ENCODE peak calls at places on chromosome 2, in four cellular contexts. L is cardiac muscle cell, K is NCI-H146, G is NT2/D1. Y is an unnamed sample.

GRCh38 chr2:143128681-143129580 is at the start of gene ARHGAP15:
- DNase-seq in L (no peak), G (no peak), K (no peak), Y (no peak)

GRCh38 chr2:86297382-86298147 is 39.9 kb downstream of the REEP1 start:
- DNase-seq in K (peak; percentile 14), G (no peak), L (no peak), Y (no peak)

GRCh38 chr2:177543007-177543760 is 150.6 kb downstream of the AGPS start:
- DNase-seq in L (peak; percentile 90), K (no peak), G (no peak), Y (no peak)

GRCh38 chr2:67503066-67503795 is 106.1 kb downstream of the ETAA1 start:
- DNase-seq in G (peak; percentile 27), L (peak; percentile 90), K (no peak), Y (no peak)

GRCh38 chr2:124081154-124081771 is 56.2 kb downstream of the CNTNAP5 start:
- DNase-seq in L (peak; percentile 48), G (no peak), K (no peak), Y (no peak)

GRCh38 chr2:175063741-175064140 is 58.6 kb upstream of the CHN1 start:
- DNase-seq in G (no peak), L (no peak), K (no peak), Y (no peak)

GRCh38 chr2:151200844-151201243 is 60.8 kb downstream of the RBM43 start:
- DNase-seq in L (no peak), K (no peak), G (no peak), Y (no peak)

GRCh38 chr2:188787002-188787660 is 187.0 kb upstream of the COL3A1 start:
- DNase-seq in K (no peak), G (no peak), L (peak; percentile 85), Y (no peak)

GRCh38 chr2:204274991-204275390 is 270.3 kb upstream of the PARD3B start:
- DNase-seq in G (no peak), L (no peak), K (no peak), Y (no peak)

GRCh38 chr2:65043001-65043400 is 13.2 kb upstream of the CEP68 start:
- DNase-seq in L (no peak), G (no peak), K (no peak), Y (no peak)

GRCh38 chr2:156189584-156189983 is 142.9 kb downstream of the NR4A2 start:
- DNase-seq in L (no peak), G (no peak), K (peak; percentile 36), Y (no peak)

GRCh38 chr2:15553519-15553918 is 7.6 kb downstream of the NBAS start:
- DNase-seq in G (no peak), K (no peak), L (no peak), Y (no peak)

Y was measured in chondrocyte.